ENCODE peak calls at places on chromosomes 13 and 19, in eight cellular contexts. I is left ventricle myocardium superior; N is germinal center; T is activated T-helper 1 cell treated with anti-CD3 and anti-CD28 coated beads, Interleukin-12 subunit alpha, Interleukin-12 subunit beta, Interleukin-2, Interleukin-4 antibody, amounts not matched to agents 30 ng/mL and 10 ng/mL and 1 ng/mL, durations not matched to agents 14 hours and 24 hours and 36 hours; O is left cardiac atrium; W is CD8-positive, alpha-beta memory T cell; D is astrocyte of the cerebellum; M is activated CD4-positive, alpha-beta T cell treated with anti-CD3 and anti-CD28 coated beads, Interleukin-2, amount 50 U/mL, for 48 hours. G is an unnamed sample.
A peak's percentile ranks its signal among the peaks of the same experiment; 100 is the strongest.

GRCh38 chr19:40467007-40467565 is 285 bp downstream of the SPTBN4 start:
- DNase-seq in I (peak; percentile 35), N (no peak), T (no peak), O (no peak), W (no peak), D (no peak), M (no peak), G (no peak)

GRCh38 chr13:113229791-113230190 is 20.4 kb downstream of the CUL4A start:
- DNase-seq in I (no peak), N (no peak), T (no peak), O (no peak), W (no peak), D (no peak), M (no peak), G (no peak)

GRCh38 chr19:7292352-7292949 is 1.8 kb downstream of the INSR start:
- DNase-seq in I (no peak), N (no peak), T (no peak), O (no peak), W (no peak), D (no peak), M (no peak), G (no peak)

GRCh38 chr13:49676581-49677298 is 14.5 kb downstream of the EBPL start:
- DNase-seq in I (no peak), N (no peak), T (no peak), O (no peak), W (no peak), D (no peak), M (no peak), G (no peak)

GRCh38 chr13:23488442-23488841 is 54.9 kb upstream of the SACS start:
- DNase-seq in I (no peak), N (no peak), T (no peak), O (no peak), W (peak; percentile 6), D (no peak), M (no peak), G (no peak)

GRCh38 chr13:49584771-49585182 is 581 bp downstream of the RCBTB1 start:
- DNase-seq in I (no peak), N (peak; percentile 23), T (no peak), O (no peak), W (no peak), D (no peak), M (no peak), G (no peak)

GRCh38 chr13:102261809-102262208 is 140.0 kb downstream of the FGF14 start:
- DNase-seq in I (no peak), N (no peak), T (no peak), O (no peak), W (no peak), D (no peak), M (no peak), G (no peak)

GRCh38 chr19:4909172-4909896 is at the start of gene UHRF1:
- DNase-seq in I (no peak), N (peak; percentile 48), T (peak; percentile 57), O (no peak), W (no peak), D (no peak), M (peak; percentile 86), G (peak; percentile 50)

GRCh38 chr19:55663846-55664536 is 9.2 kb downstream of the U2AF2 start:
- DNase-seq in I (no peak), N (no peak), T (no peak), O (no peak), W (no peak), D (no peak), M (no peak), G (no peak)

GRCh38 chr13:37014609-37015008 is 14.0 kb downstream of the EXOSC8 start:
- DNase-seq in I (no peak), N (no peak), T (no peak), O (no peak), W (no peak), D (no peak), M (no peak), G (no peak)

GRCh38 chr13:110017379-110017778 is 231.0 kb upstream of the IRS2 start:
- DNase-seq in I (no peak), N (no peak), T (no peak), O (no peak), W (no peak), D (peak; percentile 72), M (no peak), G (no peak)

GRCh38 chr19:57056972-57057371 is 62.8 kb upstream of the USP29 start:
- DNase-seq in I (peak; percentile 83), N (no peak), T (no peak), O (no peak), W (no peak), D (no peak), M (no peak), G (peak; percentile 71)

GRCh38 chr13:29459818-29460335 is 135.6 kb downstream of the SLC7A1 start:
- DNase-seq in I (no peak), N (no peak), T (no peak), O (no peak), W (no peak), D (no peak), M (no peak), G (no peak)

GRCh38 chr19:4596033-4596904 is 36.8 kb upstream of the SEMA6B start:
- DNase-seq in I (no peak), N (no peak), T (no peak), O (no peak), W (no peak), D (no peak), M (no peak), G (no peak)

GRCh38 chr13:44058586-44059238 is 179.0 kb downstream of the LACC1 start:
- DNase-seq in I (no peak), N (no peak), T (no peak), O (no peak), W (no peak), D (no peak), M (no peak), G (no peak)

GRCh38 chr19:19259741-19260140 is 13.4 kb downstream of the TM6SF2 start:
- DNase-seq in I (no peak), N (peak; percentile 65), T (no peak), O (no peak), W (no peak), D (no peak), M (no peak), G (no peak)

GRCh38 chr13:27966641-27967202 is 2.4 kb downstream of the CDX2 start:
- DNase-seq in I (no peak), N (no peak), T (no peak), O (no peak), W (no peak), D (no peak), M (no peak), G (no peak)

GRCh38 chr19:12786149-12786870 is 5.0 kb upstream of the JUNB start:
- DNase-seq in I (peak; percentile 74), N (no peak), T (no peak), O (peak; percentile 72), W (no peak), D (no peak), M (peak; percentile 29), G (no peak)

GRCh38 chr13:111526922-111527321 is 206.5 kb downstream of the TEX29 start:
- DNase-seq in I (no peak), N (no peak), T (no peak), O (no peak), W (no peak), D (no peak), M (no peak), G (no peak)

GRCh38 chr13:48749699-48750473 is 96.2 kb downstream of the CYSLTR2 start:
- DNase-seq in I (peak; percentile 84), N (peak; percentile 19), T (peak; percentile 23), O (peak; percentile 87), W (peak; percentile 14), D (peak; percentile 89), M (peak; percentile 86), G (peak; percentile 30)

GRCh38 chr19:42540071-42540553 is 11.8 kb upstream of the CEACAM1 start:
- DNase-seq in I (no peak), N (no peak), T (no peak), O (no peak), W (no peak), D (no peak), M (no peak), G (no peak)

G was measured in NCI-H2227 treated with DMSO at 0.1 percent for 48 hours.